ENCODE peak calls at places on chromosomes 16 and 17, in ten cellular contexts. M is head of caudate nucleus, S is B cell, H is mammary epithelial cell, N is GM19239, D is DMS153, J is NCI-H345, I is NCI-H1105 treated with DMSO at 0.1 percent for 48 hours, O is A549, A is prostate gland. F is an unnamed sample.

GRCh38 chr17:74454197-74455024 is 12.0 kb upstream of the CD300A start:
- DNase-seq in M (peak), S (no peak), H (peak), N (no peak), D (peak), J (peak), I (peak), O (peak), A (peak), F (peak)

GRCh38 chr17:4130715-4131114 is 12.1 kb downstream of the ZZEF1 start:
- DNase-seq in M (no peak), S (no peak), H (no peak), N (no peak), D (no peak), J (no peak), I (no peak), O (no peak), A (no peak), F (no peak)

GRCh38 chr17:64196626-64197025 is 66.4 kb downstream of the TEX2 start:
- DNase-seq in M (no peak), S (no peak), H (no peak), N (no peak), D (no peak), J (no peak), I (no peak), O (no peak), A (no peak), F (peak)

GRCh38 chr16:50771366-50771765 is 29.5 kb downstream of the CYLD start:
- DNase-seq in M (no peak), S (no peak), H (peak), N (no peak), D (no peak), J (no peak), I (no peak), O (no peak), A (no peak), F (peak)

GRCh38 chr17:14923981-14924380 is 341.1 kb downstream of the PMP22 start:
- DNase-seq in M (no peak), S (no peak), H (no peak), N (no peak), D (no peak), J (no peak), I (no peak), O (no peak), A (no peak), F (peak)

GRCh38 chr17:50872710-50873424 is 6.7 kb upstream of the TOB1 start:
- DNase-seq in M (no peak), S (no peak), H (peak), N (no peak), D (no peak), J (no peak), I (no peak), O (no peak), A (peak), F (peak)

GRCh38 chr17:8574687-8575086 is 55.8 kb downstream of the MYH10 start:
- DNase-seq in M (no peak), S (no peak), H (no peak), N (no peak), D (no peak), J (no peak), I (no peak), O (no peak), A (no peak), F (no peak)

GRCh38 chr17:77425791-77426641 is 285.2 kb downstream of the SEC14L1 start:
- DNase-seq in M (no peak), S (peak), H (peak), N (no peak), D (no peak), J (no peak), I (no peak), O (peak), A (peak), F (peak)

GRCh38 chr17:1928976-1929375 is 96.2 kb downstream of the RTN4RL1 start:
- DNase-seq in M (no peak), S (no peak), H (no peak), N (no peak), D (no peak), J (no peak), I (no peak), O (no peak), A (no peak), F (no peak)

GRCh38 chr16:11181889-11182279 is 74.1 kb downstream of the SOCS1 start:
- DNase-seq in M (no peak), S (peak), H (peak), N (no peak), D (no peak), J (no peak), I (no peak), O (no peak), A (no peak), F (peak)

GRCh38 chr16:49483651-49484451 is 110.2 kb downstream of the C16orf78 start:
- DNase-seq in M (no peak), S (no peak), H (no peak), N (no peak), D (no peak), J (no peak), I (no peak), O (no peak), A (no peak), F (no peak)

GRCh38 chr16:68790944-68791343 is 52.4 kb upstream of the TANGO6 start:
- DNase-seq in M (no peak), S (no peak), H (no peak), N (no peak), D (no peak), J (no peak), I (no peak), O (no peak), A (no peak), F (no peak)

GRCh38 chr16:79213214-79213613 is 387.3 kb downstream of the MAF start:
- DNase-seq in M (peak), S (no peak), H (no peak), N (no peak), D (no peak), J (no peak), I (no peak), O (no peak), A (no peak), F (no peak)

GRCh38 chr17:27497696-27498095 is 41.4 kb downstream of the KSR1 start:
- DNase-seq in M (no peak), S (no peak), H (peak), N (no peak), D (no peak), J (no peak), I (no peak), O (no peak), A (peak), F (peak)

GRCh38 chr17:20930065-20930760 is 112.6 kb downstream of the USP22 start:
- DNase-seq in M (no peak), S (no peak), H (no peak), N (no peak), D (no peak), J (no peak), I (no peak), O (no peak), A (no peak), F (no peak)